ENCODE peak calls at places on chromosomes 5 and 9, in eight cellular contexts. X is sigmoid colon, K is psoas muscle, L is pancreas, S is lower lobe of right lung, D is SJSA1, T is fibroblast of lung, O is GM23248. H is an unnamed sample.

GRCh38 chr5:106825379-106825778 is 845.4 kb downstream of the EFNA5 start:
- DNase-seq in L (no peak), T (peak; percentile 48), X (no peak), O (no peak), K (no peak), D (no peak), S (no peak), H (no peak)

GRCh38 chr5:149781612-149782011 is 51.5 kb downstream of the PPARGC1B start:
- DNase-seq in X (no peak), S (no peak), L (no peak), D (no peak), K (no peak), T (no peak), O (no peak), H (no peak)

GRCh38 chr9:33686942-33687341 is 108.4 kb upstream of the PRSS3 start:
- DNase-seq in S (no peak), K (no peak), O (no peak), T (no peak), L (no peak), D (no peak), X (no peak), H (no peak)

GRCh38 chr9:133707065-133707760 is 30.9 kb downstream of the SARDH start:
- DNase-seq in X (peak; percentile 64), K (peak; percentile 51), S (no peak), D (no peak), T (peak; percentile 56), O (peak; percentile 55), L (no peak), H (peak; percentile 57)

GRCh38 chr9:12463641-12464040 is 229.5 kb upstream of the TYRP1 start:
- DNase-seq in L (no peak), O (no peak), K (no peak), T (no peak), D (no peak), X (no peak), S (no peak), H (no peak)

GRCh38 chr5:34609951-34610431 is 46.1 kb upstream of the RAI14 start:
- DNase-seq in D (no peak), O (peak; percentile 44), X (no peak), K (no peak), L (no peak), S (no peak), T (no peak), H (no peak)

GRCh38 chr5:109987970-109988369 is 298.2 kb downstream of the MAN2A1 start:
- DNase-seq in K (no peak), S (no peak), T (no peak), D (no peak), O (no peak), X (no peak), L (no peak), H (no peak)

GRCh38 chr5:10562202-10563131 is 1.4 kb upstream of the ANKRD33B start:
- DNase-seq in L (no peak), S (no peak), K (no peak), D (no peak), T (no peak), O (no peak), X (peak; percentile 56), H (no peak)

GRCh38 chr9:137971477-137972138 is 94.0 kb downstream of the CACNA1B start:
- DNase-seq in K (no peak), D (peak; percentile 31), X (peak; percentile 37), S (peak; percentile 41), L (no peak), T (no peak), O (no peak), H (no peak)

GRCh38 chr5:54220230-54221040 is 89.9 kb downstream of the ARL15 start:
- DNase-seq in X (no peak), D (no peak), O (no peak), T (peak; percentile 18), S (no peak), L (no peak), K (no peak), H (no peak)
- H3K4me3 ChIP-seq in X (no peak overlapping the region), D (no peak overlapping the region), O (no peak overlapping the region), T (peak overlapping the region; percentile 16), S (peak overlapping the region; percentile 27), L (peak overlapping the region; percentile 38), K (peak overlapping the region; percentile 21), H (no peak overlapping the region)

GRCh38 chr5:141515141-141515540 is 26.3 kb downstream of the PCDHGC5 start:
- DNase-seq in O (no peak), T (no peak), L (no peak), S (no peak), K (no peak), X (no peak), D (no peak), H (no peak)

GRCh38 chr5:141517321-141517720 is 28.4 kb downstream of the PCDHGC5 start:
- DNase-seq in D (no peak), L (no peak), O (no peak), X (no peak), K (no peak), T (no peak), S (no peak), H (no peak)

GRCh38 chr5:141517902-141518610 is 29.2 kb downstream of the PCDHGC5 start:
- DNase-seq in X (no peak), T (peak; percentile 95), S (no peak), K (no peak), O (peak; percentile 38), D (no peak), L (no peak), H (no peak)

GRCh38 chr5:141515946-141516647 is 27.2 kb downstream of the PCDHGC5 start:
- DNase-seq in X (no peak), T (no peak), D (no peak), O (no peak), L (no peak), S (no peak), K (no peak), H (no peak)

DNA sequence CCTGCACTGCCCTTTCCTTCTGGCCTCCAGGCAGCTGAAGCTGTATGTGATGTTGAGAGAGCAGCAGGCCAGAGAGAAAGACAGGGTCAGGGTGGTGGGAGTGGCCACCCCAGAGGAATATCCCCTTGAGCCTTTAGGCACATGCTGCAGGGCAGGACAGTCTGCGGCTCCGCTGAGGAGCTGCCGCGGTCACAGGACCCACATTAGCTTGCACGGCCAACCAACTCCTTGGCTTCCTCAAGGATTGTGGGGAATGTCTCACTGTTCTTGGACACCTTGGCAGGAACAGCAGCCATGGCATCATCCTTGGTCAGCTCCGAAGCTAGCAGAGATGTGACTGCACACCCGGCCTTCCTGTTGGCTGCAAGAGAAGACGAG is 27.8 kb downstream of the PCDHGC5 start:
- DNase-seq in K (peak; percentile 38), L (no peak), D (no peak), X (no peak), O (peak; percentile 91), T (no peak), S (no peak), H (no peak)
- H3K27ac ChIP-seq in K (peak overlapping the region; percentile 90), L (no peak overlapping the region), D (no peak overlapping the region), X (peak overlapping the region; percentile 92), O (peak overlapping the region; percentile 94), T (peak overlapping the region; percentile 70), S (peak overlapping the region; percentile 87), H (peak overlapping the region; percentile 25)

GRCh38 chr9:129449066-129449465 is 171.8 kb downstream of the C9orf50 start:
- DNase-seq in D (no peak), O (no peak), X (no peak), L (no peak), K (no peak), S (no peak), T (no peak), H (no peak)
- H3K4me3 ChIP-seq in D (no peak overlapping the region), O (no peak overlapping the region), X (no peak overlapping the region), L (no peak overlapping the region), K (no peak overlapping the region), S (no peak overlapping the region), T (no peak overlapping the region), H (no peak overlapping the region)

GRCh38 chr5:417765-418559 is 25.0 kb upstream of the EXOC3 start:
- DNase-seq in K (no peak), O (peak; percentile 55), S (no peak), D (no peak), T (no peak), X (no peak), L (no peak), H (no peak)

GRCh38 chr5:417301-417700 is 25.7 kb upstream of the EXOC3 start:
- DNase-seq in T (no peak), X (peak; percentile 11), K (no peak), O (no peak), S (peak; percentile 1), L (no peak), D (no peak), H (no peak)

GRCh38 chr5:416636-416960 is 26.4 kb upstream of the EXOC3 start:
- DNase-seq in D (no peak), X (peak; percentile 40), T (no peak), S (peak; percentile 48), L (no peak), O (no peak), K (no peak), H (no peak)

GRCh38 chr5:418681-419121 is 24.3 kb upstream of the EXOC3 start:
- DNase-seq in T (no peak), S (peak; percentile 38), L (no peak), X (peak; percentile 62), D (no peak), O (no peak), K (peak; percentile 79), H (no peak)

DNA sequence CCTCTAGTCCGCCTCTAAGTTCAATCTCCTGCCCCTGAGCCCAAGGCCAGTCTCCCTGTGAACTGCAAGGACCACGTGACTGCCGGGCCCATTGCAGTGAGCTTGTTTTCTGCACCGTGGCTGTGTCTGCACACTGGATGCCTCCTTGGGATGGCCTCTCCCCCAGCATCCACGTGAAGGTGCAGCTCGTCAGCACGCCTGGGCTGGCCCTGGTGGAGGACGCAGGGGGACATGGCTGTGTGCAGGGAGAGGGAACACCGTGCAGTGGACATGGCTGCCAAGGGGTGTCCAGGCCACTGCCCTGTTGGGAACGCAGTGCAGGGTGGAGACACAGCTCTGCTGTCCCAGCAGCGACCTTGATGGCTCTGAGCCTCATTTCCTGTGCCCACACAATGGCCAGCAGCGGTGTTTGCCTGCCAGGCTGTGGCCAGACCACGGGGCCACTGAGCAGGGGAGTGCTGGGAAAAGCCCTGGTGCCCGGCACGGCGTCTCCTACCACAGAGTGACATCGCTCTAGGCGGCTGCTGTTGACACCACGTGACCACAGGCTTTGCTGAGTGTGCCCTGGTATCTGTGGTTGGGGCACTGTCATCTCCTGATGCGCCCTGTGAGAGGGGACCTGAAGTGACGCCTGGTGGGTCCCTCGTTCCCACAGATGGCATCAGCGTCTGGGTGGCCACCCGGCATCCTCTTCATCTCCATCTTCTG is 26.9 kb upstream of the EXOC3 start:
- DNase-seq in T (no peak), K (no peak), S (peak; percentile 51), L (no peak), O (no peak), D (peak; percentile 48), X (peak; percentile 50), H (no peak)
- H3K27ac ChIP-seq in T (no peak overlapping the region), K (peak overlapping the region; percentile 23), S (peak overlapping the region; percentile 70), L (no peak overlapping the region), O (no peak overlapping the region), D (no peak overlapping the region), X (no peak overlapping the region), H (no peak overlapping the region)

GRCh38 chr9:72818377-72818776 is 134.5 kb downstream of the ALDH1A1 start:
- DNase-seq in L (no peak), X (no peak), O (no peak), K (no peak), S (no peak), T (no peak), D (no peak), H (no peak)
- H3K4me3 ChIP-seq in L (no peak overlapping the region), X (no peak overlapping the region), O (no peak overlapping the region), K (no peak overlapping the region), S (no peak overlapping the region), T (no peak overlapping the region), D (no peak overlapping the region), H (no peak overlapping the region)

GRCh38 chr5:143063175-143063970 is 293.2 kb downstream of the ARHGAP26 start:
- DNase-seq in X (peak; percentile 78), D (no peak), O (no peak), K (peak; percentile 47), L (peak; percentile 32), T (peak; percentile 91), S (no peak), H (peak; percentile 61)
- H3K27ac ChIP-seq in X (peak overlapping the region; percentile 17), D (peak overlapping the region; percentile 46), O (no peak overlapping the region), K (peak overlapping the region; percentile 81), L (no peak overlapping the region), T (peak overlapping the region; percentile 73), S (peak overlapping the region; percentile 61), H (peak overlapping the region; percentile 42)